ENCODE peak calls at places on chromosome 4, in eight cellular contexts. X is left lung, N is ascending aorta, R is brain microvascular endothelial cell, O is fibroblast of the aortic adventitia, C is bronchial epithelial cell, S is cardiac muscle cell, B is progenitor cell of endocrine pancreas. P is an unnamed sample.

GRCh38 chr4:109233585-109233984 is 68.9 kb downstream of the COL25A1 start:
- DNase-seq in X (no peak), C (peak), S (no peak), R (no peak), N (no peak), B (no peak), O (no peak), P (no peak)

GRCh38 chr4:140095694-140096482 is 58.1 kb downstream of the MAML3 start:
- DNase-seq in B (no peak), R (peak), C (peak), S (peak), N (no peak), O (peak), X (no peak), P (no peak)

GRCh38 chr4:6956434-6957147 is 47.0 kb downstream of the TBC1D14 start:
- DNase-seq in N (no peak), X (no peak), R (no peak), S (no peak), O (no peak), C (no peak), B (no peak), P (no peak)

GRCh38 chr4:147198411-147199051 is 252.9 kb upstream of the TTC29 start:
- DNase-seq in X (no peak), S (no peak), C (no peak), B (no peak), O (peak), N (no peak), R (no peak), P (no peak)

GRCh38 chr4:132333723-132334045 is 815.4 kb upstream of the PCDH10 start:
- DNase-seq in N (no peak), B (no peak), O (peak), C (peak), S (no peak), X (no peak), R (peak), P (no peak)

GRCh38 chr4:47553329-47554125 is 68.5 kb downstream of the ATP10D start:
- DNase-seq in N (no peak), X (no peak), C (peak), R (no peak), O (no peak), S (no peak), B (no peak), P (no peak)

GRCh38 chr4:865572-865971 is 39.6 kb upstream of the CPLX1 start:
- DNase-seq in S (no peak), C (no peak), X (peak), B (no peak), N (no peak), R (no peak), O (no peak), P (no peak)

GRCh38 chr4:19438228-19438627 is 813.5 kb upstream of the SLIT2 start:
- DNase-seq in N (no peak), B (no peak), X (no peak), S (no peak), O (peak), R (no peak), C (peak), P (no peak)

GRCh38 chr4:154406022-154406835 is 85.4 kb downstream of the DCHS2 start:
- DNase-seq in X (no peak), N (no peak), S (no peak), O (no peak), R (no peak), B (no peak), C (no peak), P (no peak)

GRCh38 chr4:125833-126232 is 1.5 kb downstream of the ZNF718 start:
- DNase-seq in O (no peak), R (no peak), B (no peak), X (no peak), S (no peak), N (no peak), C (no peak), P (no peak)

GRCh38 chr4:107900508-107900907 is 30.8 kb upstream of the CYP2U1 start:
- DNase-seq in N (no peak), X (no peak), O (no peak), C (no peak), B (no peak), S (no peak), R (no peak), P (no peak)

GRCh38 chr4:173333658-173334084 is 487 bp downstream of the HMGB2 start:
- DNase-seq in B (peak), O (no peak), S (peak), C (no peak), N (peak), R (no peak), X (peak), P (peak)

GRCh38 chr4:122293374-122294365 is 85.1 kb upstream of the ADAD1 start:
- DNase-seq in O (peak), B (no peak), N (no peak), R (no peak), S (no peak), X (peak), C (no peak), P (no peak)

GRCh38 chr4:151324449-151325319 is 721 bp downstream of the SH3D19 start:
- DNase-seq in S (peak), O (peak), N (no peak), B (peak), X (peak), R (peak), C (peak), P (peak)

DNA sequence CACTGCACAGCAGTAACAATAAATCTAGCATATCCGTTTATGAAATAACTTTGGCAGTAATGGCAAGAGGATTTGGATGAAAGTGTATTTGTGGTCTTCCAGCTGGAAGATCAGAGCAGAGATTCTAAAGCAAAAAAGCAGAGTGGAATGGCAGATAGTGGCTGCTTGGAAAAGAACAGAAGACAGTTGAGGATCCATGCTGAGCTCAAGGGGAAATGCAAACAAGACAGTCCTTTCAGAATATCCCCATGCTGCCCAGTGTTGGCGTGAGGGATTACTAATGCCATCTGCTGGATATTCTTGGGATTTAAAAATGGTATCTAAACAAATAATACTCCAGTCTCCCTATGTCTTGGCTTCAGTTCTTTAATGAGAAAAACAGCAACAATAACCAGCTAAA is 629.1 kb upstream of the ATOH1 start:
- DNase-seq in O (peak), X (no peak), C (peak), S (peak), B (no peak), N (no peak), R (peak), P (peak)
- TF ChIP-seq CTCF in O (peak), X (peak), C (peak), S (peak), B (peak), N (no peak), R (peak), P (peak)

GRCh38 chr4:101251261-101251660 is 96.1 kb downstream of the PPP3CA start:
- DNase-seq in X (no peak), R (no peak), C (no peak), N (no peak), B (no peak), O (no peak), S (no peak), P (no peak)
- TF ChIP-seq CTCF in X (no peak), R (no peak), C (no peak), N (no peak), B (no peak), O (no peak), S (no peak), P (no peak)

GRCh38 chr4:169283114-169283509 is 12.4 kb upstream of the SH3RF1 start:
- DNase-seq in C (peak), N (no peak), R (peak), S (no peak), B (no peak), O (peak), X (no peak), P (no peak)

GRCh38 chr4:169282429-169283113 is 11.8 kb upstream of the SH3RF1 start:
- DNase-seq in B (no peak), O (no peak), R (no peak), X (no peak), S (no peak), N (no peak), C (peak), P (no peak)

GRCh38 chr4:169286562-169287301 is 16.0 kb upstream of the SH3RF1 start:
- DNase-seq in B (no peak), C (peak), O (no peak), X (no peak), R (no peak), S (no peak), N (no peak), P (no peak)
- TF ChIP-seq CTCF in B (peak), C (no peak), O (peak), X (no peak), R (peak), S (no peak), N (no peak), P (peak)

GRCh38 chr4:2402941-2403340 is 15.5 kb downstream of the ZFYVE28 start:
- DNase-seq in N (no peak), B (no peak), S (no peak), R (no peak), O (no peak), C (no peak), X (peak), P (no peak)

GRCh38 chr4:2401610-2401983 is 16.8 kb downstream of the ZFYVE28 start:
- DNase-seq in O (no peak), X (peak), C (no peak), S (no peak), R (no peak), N (no peak), B (no peak), P (no peak)

GRCh38 chr4:2402453-2402852 is 16.0 kb downstream of the ZFYVE28 start:
- DNase-seq in C (no peak), O (no peak), R (no peak), X (peak), B (no peak), N (no peak), S (no peak), P (no peak)

GRCh38 chr4:2400841-2401609 is 17.4 kb downstream of the ZFYVE28 start:
- DNase-seq in B (no peak), O (no peak), C (no peak), X (peak), N (no peak), R (no peak), S (no peak), P (no peak)

GRCh38 chr4:2402053-2402452 is 16.4 kb downstream of the ZFYVE28 start:
- DNase-seq in X (peak), C (peak), B (peak), O (peak), R (no peak), S (peak), N (no peak), P (peak)
- TF ChIP-seq CTCF in X (no peak), C (no peak), B (no peak), O (no peak), R (no peak), S (no peak), N (no peak), P (no peak)

DNA sequence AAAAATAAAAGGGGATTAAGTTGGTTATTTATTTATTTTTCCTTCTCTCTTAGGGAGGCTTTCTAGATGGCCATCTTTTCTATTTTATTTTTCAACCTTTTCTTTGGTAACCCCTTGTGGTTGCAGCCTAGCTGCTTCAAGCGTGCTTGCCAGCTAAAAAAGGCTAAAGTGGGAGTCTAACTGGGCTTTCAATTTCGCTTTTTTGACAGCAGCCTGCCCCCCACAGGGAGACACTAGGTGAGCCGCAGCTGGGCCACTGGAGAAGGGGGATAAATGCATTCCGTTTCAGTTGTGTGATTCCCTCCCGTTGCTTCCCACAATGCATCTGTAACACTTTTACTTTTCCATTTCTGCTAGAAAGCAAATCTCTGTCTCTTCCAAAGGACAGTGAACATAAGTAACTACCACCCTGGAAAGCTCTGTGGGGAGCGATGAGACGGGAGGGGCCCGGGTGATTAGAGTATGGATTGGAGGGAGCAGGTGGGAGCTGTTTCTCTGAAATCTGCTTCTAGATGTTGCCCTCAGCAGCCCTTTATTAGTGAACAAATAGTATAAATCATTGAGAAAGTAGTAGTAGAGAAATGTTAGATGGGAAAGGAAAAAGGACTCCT is 86.2 kb upstream of the RAPGEF2 start:
- DNase-seq in C (no peak), R (no peak), O (no peak), B (no peak), S (peak), N (no peak), X (no peak), P (peak)
- TF ChIP-seq CTCF in C (no peak), R (peak), O (no peak), B (peak), S (peak), N (no peak), X (no peak), P (no peak)

P was measured in nephron progenitor cell.